ENCODE peak calls at places on chromosomes 5 and 9, in five cellular contexts. H, D, R, V and Q are unnamed samples.

GRCh38 chr5:96616801-96617200 is 45.4 kb upstream of the CAST start:
- DNase-seq in R (no peak), D (no peak), H (no peak), V (no peak), Q (no peak)

GRCh38 chr5:173454764-173455598 is 126.8 kb upstream of the STC2 start:
- DNase-seq in R (peak), H (no peak), V (no peak), D (peak), Q (peak)

GRCh38 chr5:178069909-178070308 is 43.4 kb upstream of the N4BP3 start:
- DNase-seq in H (peak), D (no peak), R (no peak), V (peak), Q (no peak)

GRCh38 chr5:53303105-53303504 is 177.3 kb upstream of the FST start:
- DNase-seq in H (no peak), V (no peak), R (peak), D (no peak), Q (no peak)

GRCh38 chr5:150766265-150766664 is 7.4 kb upstream of the DCTN4 start:
- DNase-seq in D (no peak), H (no peak), R (no peak), V (no peak), Q (no peak)

GRCh38 chr9:117293199-117294114 is 121.4 kb downstream of the ASTN2 start:
- DNase-seq in D (peak), V (no peak), R (no peak), H (no peak), Q (no peak)

GRCh38 chr9:72278959-72279358 is 86.0 kb downstream of the ZFAND5 start:
- DNase-seq in V (no peak), R (no peak), H (no peak), D (no peak), Q (no peak)

GRCh38 chr5:58064799-58065198 is 395.1 kb downstream of the PLK2 start:
- DNase-seq in R (no peak), D (no peak), H (no peak), V (no peak), Q (no peak)

GRCh38 chr9:4849364-4849763 is 56.6 kb downstream of the RCL1 start:
- DNase-seq in D (no peak), V (no peak), R (no peak), H (no peak), Q (no peak)